ENCODE peak calls at places on chromosomes 7 and 10, in eight cellular contexts. G, X, I, B, A, V, P and K are unnamed samples.

GRCh38 chr10:6203331-6204062 is 765 bp downstream of the PFKFB3 start:
- DNase-seq in G (no peak), X (no peak), I (peak; percentile 71), B (peak; percentile 95), A (peak; percentile 58), V (peak; percentile 78), P (peak; percentile 47), K (no peak)

GRCh38 chr7:111238891-111239290 is 148.0 kb downstream of the LRRN3 start:
- DNase-seq in G (no peak), X (no peak), I (no peak), B (no peak), A (no peak), V (no peak), P (peak; percentile 22), K (peak; percentile 62)

GRCh38 chr10:44399478-44400451 is 14.9 kb upstream of the CXCL12 start:
- DNase-seq in G (no peak), X (no peak), I (no peak), B (no peak), A (no peak), V (no peak), P (no peak), K (no peak)

GRCh38 chr10:6327906-6328707 is 125.4 kb downstream of the PFKFB3 start:
- DNase-seq in G (no peak), X (no peak), I (no peak), B (peak; percentile 38), A (no peak), V (no peak), P (no peak), K (no peak)

GRCh38 chr7:150665882-150666281 is 19.6 kb upstream of the GIMAP2 start:
- DNase-seq in G (no peak), X (no peak), I (no peak), B (no peak), A (no peak), V (no peak), P (no peak), K (no peak)

GRCh38 chr10:119191881-119192280 is 13.3 kb upstream of the PRDX3 start:
- DNase-seq in G (no peak), X (no peak), I (peak; percentile 46), B (no peak), A (no peak), V (no peak), P (no peak), K (no peak)

GRCh38 chr10:91820144-91820543 is 21.9 kb downstream of the TNKS2 start:
- DNase-seq in G (no peak), X (peak; percentile 29), I (peak; percentile 80), B (no peak), A (no peak), V (no peak), P (peak; percentile 54), K (no peak)

GRCh38 chr7:94696981-94697670 is 41.2 kb upstream of the SGCE start:
- DNase-seq in G (no peak), X (peak; percentile 95), I (peak; percentile 59), B (no peak), A (peak; percentile 36), V (no peak), P (peak; percentile 97), K (peak; percentile 91)

GRCh38 chr10:117163954-117164292 is 25.9 kb upstream of the VAX1 start:
- DNase-seq in G (no peak), X (no peak), I (no peak), B (no peak), A (no peak), V (no peak), P (no peak), K (no peak)

GRCh38 chr7:155296788-155297516 is 726 bp upstream of the INSIG1 start:
- DNase-seq in G (peak; percentile 67), X (peak; percentile 73), I (peak; percentile 80), B (peak; percentile 74), A (peak; percentile 57), V (peak; percentile 73), P (peak; percentile 81), K (peak; percentile 37)

GRCh38 chr7:151963895-151964870 is 7.9 kb downstream of the GALNTL5 start:
- DNase-seq in G (no peak), X (no peak), I (no peak), B (no peak), A (no peak), V (no peak), P (no peak), K (no peak)

GRCh38 chr10:28295346-28295745 is 7.5 kb downstream of the MPP7 start:
- DNase-seq in G (no peak), X (no peak), I (no peak), B (no peak), A (no peak), V (no peak), P (no peak), K (no peak)

GRCh38 chr7:50681451-50682045 is 101.1 kb downstream of the GRB10 start:
- DNase-seq in G (no peak), X (no peak), I (no peak), B (no peak), A (peak; percentile 38), V (no peak), P (no peak), K (no peak)

DNA sequence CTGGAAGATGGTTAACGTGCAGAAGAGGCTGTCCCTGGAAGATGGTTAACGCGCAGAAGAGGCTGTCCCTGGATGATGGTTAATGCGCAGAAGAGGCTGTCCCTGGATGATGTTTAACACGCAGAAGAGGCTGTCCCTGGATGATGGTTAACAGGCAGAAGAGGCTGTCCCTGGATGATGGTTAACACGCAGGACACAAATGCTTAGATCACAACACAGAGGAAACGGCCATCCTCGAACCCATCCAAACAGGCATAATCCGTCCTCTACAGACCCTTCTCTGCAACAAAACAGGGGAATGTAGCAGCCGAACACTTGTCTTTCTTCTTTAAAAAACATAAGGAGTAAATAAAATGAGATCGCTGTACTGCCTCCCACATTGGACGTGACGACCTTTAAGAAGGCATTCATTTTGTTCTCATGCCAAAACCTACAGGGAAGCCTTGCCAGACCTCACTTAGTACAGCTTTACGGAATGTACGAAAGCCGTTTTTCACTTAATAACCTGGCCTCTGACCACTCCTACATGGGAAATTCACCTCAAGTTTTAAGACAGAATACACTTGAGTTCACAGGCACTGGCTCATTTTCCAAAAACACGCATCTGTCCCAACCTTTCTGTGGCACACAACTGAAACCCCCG is 245.2 kb downstream of the ZMYND11 start:
- DNase-seq in G (no peak), X (no peak), I (no peak), B (no peak), A (no peak), V (no peak), P (peak; percentile 19), K (peak; percentile 83)
- H3K4me3 ChIP-seq in G (no peak overlapping the region), X (no peak overlapping the region), I (no peak overlapping the region), B (no peak overlapping the region), A (no peak overlapping the region), V (no peak overlapping the region), P (no peak overlapping the region), K (no peak overlapping the region)

DNA sequence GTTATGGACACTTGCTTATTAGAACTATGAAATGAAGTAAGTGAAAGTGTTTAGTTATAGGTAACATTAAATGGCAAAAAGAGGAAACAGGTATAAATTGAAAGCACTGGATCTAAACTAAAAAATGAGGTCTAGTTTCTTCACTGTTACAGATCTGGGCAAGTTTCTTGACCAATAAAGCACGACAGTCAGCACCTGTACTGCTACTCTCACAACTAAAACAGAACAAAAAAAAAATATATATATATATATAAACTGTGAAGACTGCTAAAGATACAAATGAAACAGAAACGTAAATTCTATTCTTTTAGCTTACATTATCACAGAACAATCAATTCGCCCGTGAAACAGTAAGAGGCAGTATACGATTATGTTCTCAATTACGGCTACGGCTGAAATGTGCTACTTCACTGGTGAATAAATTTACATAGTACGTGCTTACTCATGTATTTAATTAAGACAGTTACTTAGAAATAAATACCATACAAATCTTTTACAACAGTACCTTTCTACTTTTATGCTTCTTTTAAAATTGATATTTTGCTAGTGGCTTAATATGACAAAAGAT is 4.2 kb downstream of the AHR start:
- DNase-seq in G (no peak), X (no peak), I (no peak), B (no peak), A (no peak), V (no peak), P (peak; percentile 18), K (no peak)
- H3K4me3 ChIP-seq in G (peak overlapping the region; percentile 100), X (no peak overlapping the region), I (no peak overlapping the region), B (no peak overlapping the region), A (no peak overlapping the region), V (no peak overlapping the region), P (no peak overlapping the region), K (peak overlapping the region; percentile 27)

GRCh38 chr10:56357018-56357417 is 4.0 kb downstream of the ZWINT start:
- DNase-seq in G (no peak), X (no peak), I (no peak), B (no peak), A (no peak), V (no peak), P (no peak), K (no peak)

GRCh38 chr10:56360967-56361841 is at the start of gene ZWINT:
- DNase-seq in G (peak; percentile 50), X (peak; percentile 96), I (peak; percentile 98), B (peak; percentile 98), A (peak; percentile 96), V (peak; percentile 96), P (peak; percentile 95), K (peak; percentile 93)

GRCh38 chr10:56360583-56360966 is 484 bp downstream of the ZWINT start:
- DNase-seq in G (no peak), X (no peak), I (peak; percentile 38), B (no peak), A (no peak), V (no peak), P (no peak), K (no peak)

DNA sequence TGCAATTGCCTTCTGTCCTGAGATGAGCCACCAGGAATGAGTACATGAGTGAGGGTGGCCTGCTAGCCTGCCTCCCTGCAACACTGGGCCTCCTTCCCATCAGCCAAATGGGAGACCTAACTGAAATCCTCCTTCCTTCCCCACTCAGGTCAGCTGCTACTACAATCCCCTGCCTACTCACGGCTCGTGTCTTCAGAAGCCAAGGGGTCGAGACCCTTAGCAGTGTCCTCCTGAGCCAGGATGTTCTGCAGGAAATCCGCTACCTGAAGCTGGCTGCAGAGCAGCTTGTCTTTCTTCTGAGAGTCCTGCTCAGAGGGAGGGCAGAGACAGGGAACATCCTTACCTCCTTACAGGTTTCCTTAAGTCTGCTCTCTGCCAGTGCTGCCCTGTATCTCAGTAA is 1.2 kb downstream of the ZWINT start:
- DNase-seq in G (no peak), X (no peak), I (no peak), B (no peak), A (no peak), V (no peak), P (no peak), K (no peak)
- H3K4me3 ChIP-seq in G (peak overlapping the region; percentile 82), X (peak overlapping the region; percentile 89), I (no peak overlapping the region), B (peak overlapping the region; percentile 70), A (no peak overlapping the region), V (no peak overlapping the region), P (no peak overlapping the region), K (peak overlapping the region; percentile 78)

DNA sequence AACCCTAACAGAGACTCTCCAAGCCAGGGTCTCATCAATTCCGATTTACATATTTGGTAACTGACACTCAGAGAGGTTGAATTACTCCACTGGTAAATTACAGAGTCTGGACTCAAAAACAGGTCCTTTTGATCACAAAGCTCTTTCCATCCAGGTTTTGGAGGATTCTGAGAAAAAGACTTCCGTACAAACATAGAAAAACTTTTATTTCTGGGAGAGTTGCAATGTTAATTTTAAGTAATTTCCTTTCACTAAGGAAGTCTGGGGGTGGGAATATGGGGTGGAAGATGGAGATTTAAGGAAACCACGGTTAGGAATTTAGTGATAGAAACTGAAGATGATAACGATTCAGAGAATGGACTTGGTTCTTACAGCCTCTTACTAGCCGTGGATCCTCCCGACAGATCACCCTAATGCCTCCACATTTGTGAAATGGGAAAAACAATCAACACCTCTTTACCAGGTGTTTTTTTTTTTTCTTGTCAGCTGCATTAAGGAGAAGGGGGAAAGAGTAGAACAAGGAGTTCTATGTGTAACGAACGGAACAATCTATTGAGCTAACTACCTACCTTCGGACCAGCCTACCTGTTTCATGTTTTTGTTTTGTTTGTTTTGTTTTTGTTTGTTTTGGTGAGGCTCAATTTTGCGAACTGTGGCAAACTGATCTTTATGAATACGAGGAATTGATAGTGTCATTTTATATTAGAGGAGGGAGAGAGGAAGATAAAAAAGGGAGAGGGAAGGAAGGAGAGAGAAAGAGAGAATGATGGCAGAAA is 1.7 kb upstream of the RBM20 start:
- DNase-seq in G (no peak), X (no peak), I (peak; percentile 41), B (no peak), A (no peak), V (no peak), P (no peak), K (no peak)
- H3K4me3 ChIP-seq in G (no peak overlapping the region), X (no peak overlapping the region), I (no peak overlapping the region), B (peak overlapping the region; percentile 69), A (no peak overlapping the region), V (no peak overlapping the region), P (no peak overlapping the region), K (no peak overlapping the region)